ENCODE peak calls at places on chromosomes 7 and 10, in seven cellular contexts. One of them, this sample, is unnamed.
A peak's percentile ranks its signal among the peaks of the same experiment; 100 is the strongest.

GRCh38 chr10:69123306-69123746 is 652 bp upstream of the VPS26A start:
- DNase-seq in stomach: peak; percentile 58
- DNase-seq in MM.1S: no peak
- DNase-seq in CD8-positive, alpha-beta memory T cell: no peak
- DNase-seq in DND-41: no peak
- DNase-seq in Panc1: peak; percentile 79
- DNase-seq in gastrocnemius medialis: no peak
- DNase-seq in this sample: no peak

GRCh38 chr7:32580646-32581045 is 85.4 kb downstream of the AVL9 start:
- DNase-seq in stomach: no peak
- DNase-seq in gastrocnemius medialis: no peak
- DNase-seq in Panc1: no peak
- DNase-seq in CD8-positive, alpha-beta memory T cell: no peak
- DNase-seq in DND-41: no peak
- DNase-seq in MM.1S: no peak
- DNase-seq in this sample: no peak

GRCh38 chr10:12414278-12414988 is 65.1 kb downstream of the CAMK1D start:
- DNase-seq in MM.1S: no peak
- DNase-seq in DND-41: no peak
- DNase-seq in CD8-positive, alpha-beta memory T cell: no peak
- DNase-seq in stomach: no peak
- DNase-seq in gastrocnemius medialis: no peak
- DNase-seq in Panc1: no peak
- DNase-seq in this sample: no peak

GRCh38 chr7:82600601-82601000 is 157.0 kb upstream of the CACNA2D1 start:
- DNase-seq in CD8-positive, alpha-beta memory T cell: no peak
- DNase-seq in stomach: no peak
- DNase-seq in Panc1: no peak
- DNase-seq in MM.1S: no peak
- DNase-seq in DND-41: no peak
- DNase-seq in gastrocnemius medialis: no peak
- DNase-seq in this sample: no peak

GRCh38 chr10:121935702-121936101 is 7.9 kb upstream of the ATE1 start:
- DNase-seq in DND-41: no peak
- DNase-seq in MM.1S: no peak
- DNase-seq in CD8-positive, alpha-beta memory T cell: no peak
- DNase-seq in Panc1: no peak
- DNase-seq in stomach: peak; percentile 42
- DNase-seq in gastrocnemius medialis: no peak
- DNase-seq in this sample: no peak

GRCh38 chr10:7483848-7484247 is 73.0 kb upstream of the SFMBT2 start:
- DNase-seq in stomach: no peak
- DNase-seq in Panc1: no peak
- DNase-seq in gastrocnemius medialis: no peak
- DNase-seq in CD8-positive, alpha-beta memory T cell: no peak
- DNase-seq in DND-41: no peak
- DNase-seq in MM.1S: no peak
- DNase-seq in this sample: peak; percentile 11

GRCh38 chr7:85695041-85695990 is 508.5 kb upstream of the SEMA3D start:
- DNase-seq in CD8-positive, alpha-beta memory T cell: no peak
- DNase-seq in gastrocnemius medialis: no peak
- DNase-seq in stomach: no peak
- DNase-seq in DND-41: no peak
- DNase-seq in MM.1S: no peak
- DNase-seq in Panc1: peak; percentile 33
- DNase-seq in this sample: no peak

GRCh38 chr10:126935263-126935946 is 30.2 kb downstream of the DOCK1 start:
- DNase-seq in stomach: no peak
- DNase-seq in MM.1S: no peak
- DNase-seq in DND-41: no peak
- DNase-seq in Panc1: no peak
- DNase-seq in gastrocnemius medialis: no peak
- DNase-seq in CD8-positive, alpha-beta memory T cell: no peak
- DNase-seq in this sample: no peak

GRCh38 chr7:14021069-14021468 is 31.6 kb upstream of the ETV1 start:
- DNase-seq in DND-41: no peak
- DNase-seq in Panc1: no peak
- DNase-seq in MM.1S: no peak
- DNase-seq in CD8-positive, alpha-beta memory T cell: no peak
- DNase-seq in gastrocnemius medialis: no peak
- DNase-seq in stomach: no peak
- DNase-seq in this sample: no peak

GRCh38 chr7:16754869-16755317 is 1.3 kb downstream of the TSPAN13 start:
- DNase-seq in stomach: no peak
- DNase-seq in gastrocnemius medialis: no peak
- DNase-seq in MM.1S: no peak
- DNase-seq in Panc1: no peak
- DNase-seq in CD8-positive, alpha-beta memory T cell: no peak
- DNase-seq in DND-41: no peak
- DNase-seq in this sample: no peak

GRCh38 chr7:103113164-103113563 is 35.7 kb downstream of the NAPEPLD start:
- DNase-seq in CD8-positive, alpha-beta memory T cell: no peak
- DNase-seq in stomach: no peak
- DNase-seq in DND-41: no peak
- DNase-seq in Panc1: no peak
- DNase-seq in gastrocnemius medialis: no peak
- DNase-seq in MM.1S: no peak
- DNase-seq in this sample: no peak

GRCh38 chr7:115097175-115097671 is 175.3 kb downstream of the MDFIC start:
- DNase-seq in gastrocnemius medialis: no peak
- DNase-seq in MM.1S: no peak
- DNase-seq in DND-41: no peak
- DNase-seq in CD8-positive, alpha-beta memory T cell: no peak
- DNase-seq in stomach: no peak
- DNase-seq in Panc1: no peak
- DNase-seq in this sample: no peak

GRCh38 chr10:44966816-44967509 is 7.4 kb downstream of the RASSF4 start:
- DNase-seq in DND-41: no peak
- DNase-seq in Panc1: no peak
- DNase-seq in MM.1S: no peak
- DNase-seq in stomach: no peak
- DNase-seq in CD8-positive, alpha-beta memory T cell: no peak
- DNase-seq in gastrocnemius medialis: no peak
- DNase-seq in this sample: no peak

GRCh38 chr10:97759157-97759980 is 12.4 kb downstream of the SFRP5 start:
- DNase-seq in Panc1: peak; percentile 32
- DNase-seq in gastrocnemius medialis: no peak
- DNase-seq in MM.1S: peak; percentile 41
- DNase-seq in stomach: peak; percentile 67
- DNase-seq in CD8-positive, alpha-beta memory T cell: peak; percentile 18
- DNase-seq in DND-41: peak; percentile 42
- DNase-seq in this sample: peak; percentile 18

GRCh38 chr10:10477859-10478258 is 539.8 kb upstream of the CELF2 start:
- DNase-seq in Panc1: no peak
- DNase-seq in DND-41: no peak
- DNase-seq in stomach: no peak
- DNase-seq in CD8-positive, alpha-beta memory T cell: no peak
- DNase-seq in gastrocnemius medialis: no peak
- DNase-seq in MM.1S: no peak
- DNase-seq in this sample: no peak

GRCh38 chr7:107551936-107552335 is 11.8 kb downstream of the COG5 start:
- DNase-seq in MM.1S: no peak
- DNase-seq in gastrocnemius medialis: no peak
- DNase-seq in stomach: no peak
- DNase-seq in Panc1: no peak
- DNase-seq in CD8-positive, alpha-beta memory T cell: no peak
- DNase-seq in DND-41: no peak
- DNase-seq in this sample: no peak

GRCh38 chr10:84993251-84994035 is 665.1 kb downstream of the CCSER2 start:
- DNase-seq in MM.1S: no peak
- DNase-seq in DND-41: no peak
- DNase-seq in gastrocnemius medialis: no peak
- DNase-seq in CD8-positive, alpha-beta memory T cell: no peak
- DNase-seq in stomach: no peak
- DNase-seq in Panc1: no peak
- DNase-seq in this sample: no peak

GRCh38 chr7:43645699-43646226 is 62.9 kb downstream of the STK17A start:
- DNase-seq in gastrocnemius medialis: no peak
- DNase-seq in stomach: no peak
- DNase-seq in DND-41: no peak
- DNase-seq in Panc1: no peak
- DNase-seq in CD8-positive, alpha-beta memory T cell: no peak
- DNase-seq in MM.1S: no peak
- DNase-seq in this sample: no peak

GRCh38 chr10:129725011-129725410 is 239.1 kb downstream of the EBF3 start:
- DNase-seq in DND-41: no peak
- DNase-seq in stomach: no peak
- DNase-seq in gastrocnemius medialis: no peak
- DNase-seq in MM.1S: no peak
- DNase-seq in Panc1: no peak
- DNase-seq in CD8-positive, alpha-beta memory T cell: no peak
- DNase-seq in this sample: no peak

GRCh38 chr10:24821986-24822385 is 98.3 kb upstream of the ARHGAP21 start:
- DNase-seq in CD8-positive, alpha-beta memory T cell: no peak
- DNase-seq in stomach: no peak
- DNase-seq in Panc1: peak; percentile 63
- DNase-seq in DND-41: no peak
- DNase-seq in gastrocnemius medialis: no peak
- DNase-seq in MM.1S: no peak
- DNase-seq in this sample: no peak

GRCh38 chr7:71034243-71034642 is 97.7 kb upstream of the GALNT17 start:
- DNase-seq in DND-41: no peak
- DNase-seq in stomach: no peak
- DNase-seq in Panc1: no peak
- DNase-seq in CD8-positive, alpha-beta memory T cell: no peak
- DNase-seq in gastrocnemius medialis: no peak
- DNase-seq in MM.1S: no peak
- DNase-seq in this sample: no peak

GRCh38 chr7:143214789-143215679 is 6.8 kb upstream of the TAS2R40 start:
- DNase-seq in DND-41: peak; percentile 78
- DNase-seq in gastrocnemius medialis: peak; percentile 19
- DNase-seq in stomach: peak; percentile 62
- DNase-seq in CD8-positive, alpha-beta memory T cell: peak; percentile 43
- DNase-seq in MM.1S: peak; percentile 90
- DNase-seq in Panc1: peak; percentile 89
- DNase-seq in this sample: peak; percentile 67

GRCh38 chr7:77419102-77419501 is 3.0 kb upstream of the GSAP start:
- DNase-seq in MM.1S: no peak
- DNase-seq in CD8-positive, alpha-beta memory T cell: no peak
- DNase-seq in Panc1: no peak
- DNase-seq in gastrocnemius medialis: no peak
- DNase-seq in DND-41: no peak
- DNase-seq in stomach: no peak
- DNase-seq in this sample: no peak

GRCh38 chr7:158289761-158290523 is 297.7 kb downstream of the PTPRN2 start:
- DNase-seq in stomach: peak; percentile 21
- DNase-seq in DND-41: no peak
- DNase-seq in gastrocnemius medialis: no peak
- DNase-seq in CD8-positive, alpha-beta memory T cell: no peak
- DNase-seq in Panc1: no peak
- DNase-seq in MM.1S: no peak
- DNase-seq in this sample: no peak
- H3K9me3 ChIP-seq in stomach: no peaks in the 10 kb centered on the region
- H3K9me3 ChIP-seq in DND-41: peaks cover 8% of the 10 kb centered on the region
- H3K9me3 ChIP-seq in gastrocnemius medialis: no peaks in the 10 kb centered on the region
- H3K9me3 ChIP-seq in CD8-positive, alpha-beta memory T cell: no peaks in the 10 kb centered on the region
- H3K9me3 ChIP-seq in Panc1: peaks cover 7% of the 10 kb centered on the region
- H3K9me3 ChIP-seq in MM.1S: no peaks in the 10 kb centered on the region
- H3K9me3 ChIP-seq in this sample: no peaks in the 10 kb centered on the region

GRCh38 chr7:73696372-73696771 is 13.0 kb downstream of the BUD23 start:
- DNase-seq in gastrocnemius medialis: no peak
- DNase-seq in MM.1S: no peak
- DNase-seq in stomach: no peak
- DNase-seq in DND-41: no peak
- DNase-seq in CD8-positive, alpha-beta memory T cell: no peak
- DNase-seq in Panc1: no peak
- DNase-seq in this sample: no peak

GRCh38 chr7:73699370-73700069 is 16.1 kb downstream of the BUD23 start:
- DNase-seq in gastrocnemius medialis: no peak
- DNase-seq in DND-41: no peak
- DNase-seq in stomach: no peak
- DNase-seq in MM.1S: no peak
- DNase-seq in Panc1: no peak
- DNase-seq in CD8-positive, alpha-beta memory T cell: no peak
- DNase-seq in this sample: no peak

GRCh38 chr7:73700581-73701134 is 17.3 kb downstream of the BUD23 start:
- DNase-seq in Panc1: no peak
- DNase-seq in CD8-positive, alpha-beta memory T cell: no peak
- DNase-seq in MM.1S: no peak
- DNase-seq in DND-41: no peak
- DNase-seq in gastrocnemius medialis: no peak
- DNase-seq in stomach: no peak
- DNase-seq in this sample: no peak

GRCh38 chr7:73700070-73700423 is 16.6 kb downstream of the BUD23 start:
- DNase-seq in MM.1S: no peak
- DNase-seq in gastrocnemius medialis: no peak
- DNase-seq in CD8-positive, alpha-beta memory T cell: no peak
- DNase-seq in DND-41: no peak
- DNase-seq in Panc1: no peak
- DNase-seq in stomach: no peak
- DNase-seq in this sample: no peak

DNA sequence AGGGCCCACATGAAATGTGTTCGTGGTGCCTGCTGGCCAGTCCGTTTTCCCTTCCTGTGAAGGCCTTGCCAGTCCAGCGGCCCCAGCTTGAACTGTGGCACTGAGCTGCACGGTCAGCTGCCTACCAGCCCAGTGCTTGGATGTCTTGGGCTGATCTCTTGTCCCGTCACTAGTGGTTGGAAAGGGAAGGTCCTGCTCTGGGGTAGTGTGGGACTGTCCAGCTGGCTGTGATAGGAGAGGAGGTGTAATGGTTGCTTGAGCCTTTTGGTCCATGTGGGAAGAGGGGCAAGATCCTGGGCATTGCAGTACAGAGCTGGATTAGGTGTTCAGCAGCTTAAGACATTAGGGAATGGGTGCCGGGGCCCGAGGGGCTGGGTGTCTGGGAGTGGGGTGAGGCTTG is 15.0 kb downstream of the BUD23 start:
- DNase-seq in gastrocnemius medialis: no peak
- DNase-seq in CD8-positive, alpha-beta memory T cell: no peak
- DNase-seq in stomach: no peak
- DNase-seq in DND-41: no peak
- DNase-seq in MM.1S: no peak
- DNase-seq in Panc1: no peak
- DNase-seq in this sample: no peak
- H3K36me3 ChIP-seq in gastrocnemius medialis: peaks cover 65% of the 10 kb centered on the region
- H3K36me3 ChIP-seq in CD8-positive, alpha-beta memory T cell: peaks cover 35% of the 10 kb centered on the region
- H3K36me3 ChIP-seq in stomach: peaks cover 42% of the 10 kb centered on the region
- H3K36me3 ChIP-seq in DND-41: peaks cover 63% of the 10 kb centered on the region
- H3K36me3 ChIP-seq in MM.1S: no peaks in the 10 kb centered on the region
- H3K36me3 ChIP-seq in Panc1: no peaks in the 10 kb centered on the region
- H3K36me3 ChIP-seq in this sample: peaks cover 55% of the 10 kb centered on the region

GRCh38 chr7:123796568-123796967 is 47.8 kb upstream of the WASL start:
- DNase-seq in stomach: no peak
- DNase-seq in gastrocnemius medialis: no peak
- DNase-seq in DND-41: no peak
- DNase-seq in Panc1: no peak
- DNase-seq in MM.1S: no peak
- DNase-seq in CD8-positive, alpha-beta memory T cell: no peak
- DNase-seq in this sample: no peak
- H3K9me3 ChIP-seq in stomach: no peaks in the 10 kb centered on the region
- H3K9me3 ChIP-seq in gastrocnemius medialis: no peaks in the 10 kb centered on the region
- H3K9me3 ChIP-seq in DND-41: no peaks in the 10 kb centered on the region
- H3K9me3 ChIP-seq in Panc1: no peaks in the 10 kb centered on the region
- H3K9me3 ChIP-seq in MM.1S: no peaks in the 10 kb centered on the region
- H3K9me3 ChIP-seq in CD8-positive, alpha-beta memory T cell: no peaks in the 10 kb centered on the region
- H3K9me3 ChIP-seq in this sample: no peaks in the 10 kb centered on the region

GRCh38 chr10:79372871-79373270 is 25.6 kb downstream of the PPIF start:
- DNase-seq in Panc1: no peak
- DNase-seq in CD8-positive, alpha-beta memory T cell: no peak
- DNase-seq in DND-41: no peak
- DNase-seq in MM.1S: peak; percentile 26
- DNase-seq in gastrocnemius medialis: no peak
- DNase-seq in stomach: no peak
- DNase-seq in this sample: no peak
- H3K36me3 ChIP-seq in Panc1: no peaks in the 10 kb centered on the region
- H3K36me3 ChIP-seq in CD8-positive, alpha-beta memory T cell: no peaks in the 10 kb centered on the region
- H3K36me3 ChIP-seq in DND-41: no peaks in the 10 kb centered on the region
- H3K36me3 ChIP-seq in MM.1S: no peaks in the 10 kb centered on the region
- H3K36me3 ChIP-seq in gastrocnemius medialis: no peaks in the 10 kb centered on the region
- H3K36me3 ChIP-seq in stomach: no peaks in the 10 kb centered on the region
- H3K36me3 ChIP-seq in this sample: no peaks in the 10 kb centered on the region

GRCh38 chr10:115503546-115503945 is 410.4 kb downstream of the ATRNL1 start:
- DNase-seq in stomach: no peak
- DNase-seq in gastrocnemius medialis: no peak
- DNase-seq in MM.1S: no peak
- DNase-seq in DND-41: no peak
- DNase-seq in Panc1: no peak
- DNase-seq in CD8-positive, alpha-beta memory T cell: no peak
- DNase-seq in this sample: no peak
- H3K9me3 ChIP-seq in stomach: no peaks in the 10 kb centered on the region
- H3K9me3 ChIP-seq in gastrocnemius medialis: no peaks in the 10 kb centered on the region
- H3K9me3 ChIP-seq in MM.1S: no peaks in the 10 kb centered on the region
- H3K9me3 ChIP-seq in DND-41: peaks cover 7% of the 10 kb centered on the region
- H3K9me3 ChIP-seq in Panc1: peaks cover 27% of the 10 kb centered on the region
- H3K9me3 ChIP-seq in CD8-positive, alpha-beta memory T cell: no peaks in the 10 kb centered on the region
- H3K9me3 ChIP-seq in this sample: no peaks in the 10 kb centered on the region

This sample was measured in CD4-positive, alpha-beta memory T cell.